ENCODE peak calls at places on chromosomes 1 and 21, in six cellular contexts. U is Peyer's patch, J is right lobe of liver, Z is sigmoid colon, M is HCT116, K is uterus. W is an unnamed sample.

GRCh38 chr1:76428027-76428426 is 353.5 kb downstream of the ST6GALNAC3 start:
- DNase-seq in U (no peak), K (no peak), J (no peak), Z (no peak), M (no peak), W (no peak)

GRCh38 chr1:221394011-221394544 is 347.8 kb downstream of the DUSP10 start:
- DNase-seq in M (no peak), K (peak), Z (no peak), U (no peak), J (no peak), W (no peak)

GRCh38 chr1:39084191-39084590 is 58.0 kb downstream of the NDUFS5 start:
- DNase-seq in K (no peak), U (no peak), M (no peak), Z (no peak), J (no peak), W (no peak)

GRCh38 chr1:55196433-55197035 is 18.6 kb downstream of the USP24 start:
- DNase-seq in Z (no peak), K (no peak), U (no peak), J (no peak), M (no peak), W (no peak)

GRCh38 chr21:46001821-46002681 is 20.5 kb downstream of the COL6A1 start:
- DNase-seq in U (peak), Z (peak), M (no peak), K (peak), J (peak), W (peak)

GRCh38 chr1:241615043-241615974 is 24.9 kb downstream of the CHML start:
- DNase-seq in U (no peak), M (no peak), Z (no peak), K (no peak), J (peak), W (no peak)

GRCh38 chr21:27426196-27426595 is 459.3 kb upstream of the ADAMTS5 start:
- DNase-seq in M (no peak), J (no peak), Z (no peak), U (no peak), K (no peak), W (no peak)

GRCh38 chr1:44484155-44484688 is 79.2 kb downstream of the RNF220 start:
- DNase-seq in Z (no peak), K (no peak), U (no peak), J (no peak), M (no peak), W (no peak)

GRCh38 chr21:36059823-36060158 is 535 bp downstream of the SETD4 start:
- DNase-seq in M (no peak), U (no peak), Z (peak), J (peak), K (no peak), W (peak)

GRCh38 chr1:42439940-42440339 is 15.9 kb downstream of the ZMYND12 start:
- DNase-seq in U (no peak), Z (no peak), K (no peak), M (no peak), J (no peak), W (no peak)

GRCh38 chr1:11486610-11487009 is 7.7 kb downstream of the DISP3 start:
- DNase-seq in Z (peak), M (no peak), K (no peak), J (no peak), U (no peak), W (no peak)

GRCh38 chr1:3152143-3152542 is 83.1 kb downstream of the PRDM16 start:
- DNase-seq in M (no peak), J (no peak), Z (no peak), U (no peak), K (no peak), W (no peak)

GRCh38 chr1:111142358-111142975 is 2.4 kb downstream of the CEPT1 start:
- DNase-seq in M (no peak), U (no peak), Z (no peak), J (no peak), K (no peak), W (no peak)

GRCh38 chr1:185432943-185433342 is 115.9 kb upstream of the IVNS1ABP start:
- DNase-seq in Z (no peak), U (no peak), K (no peak), J (no peak), M (no peak), W (no peak)

GRCh38 chr1:234322979-234323378 is 50.3 kb upstream of the COA6 start:
- DNase-seq in Z (no peak), K (no peak), J (peak), M (peak), U (peak), W (no peak)

GRCh38 chr1:233725423-233725822 is 111.5 kb downstream of the KCNK1 start:
- DNase-seq in K (no peak), Z (no peak), J (no peak), M (no peak), U (no peak), W (no peak)

GRCh38 chr1:228464487-228464983 is 22.6 kb upstream of the RNF187 start:
- DNase-seq in K (peak), M (no peak), Z (peak), J (peak), U (peak), W (peak)

GRCh38 chr21:36504067-36505058 is 24.4 kb upstream of the CLDN14 start:
- DNase-seq in J (no peak), Z (no peak), U (peak), M (peak), K (peak), W (no peak)

GRCh38 chr1:232555581-232556189 is 74.2 kb downstream of the SIPA1L2 start:
- DNase-seq in M (no peak), U (no peak), K (no peak), J (no peak), Z (no peak), W (no peak)

GRCh38 chr1:89166705-89167104 is 9.1 kb downstream of the GBP7 start:
- DNase-seq in J (no peak), K (no peak), M (no peak), U (no peak), Z (no peak), W (no peak)

GRCh38 chr1:115828101-115829022 is 12.6 kb downstream of the NHLH2 start:
- DNase-seq in U (no peak), Z (peak), J (peak), M (no peak), K (peak), W (peak)

GRCh38 chr1:110956586-110956985 is 7.1 kb downstream of the LRIF1 start:
- DNase-seq in J (no peak), Z (no peak), U (no peak), K (no peak), M (no peak), W (no peak)

GRCh38 chr21:28608646-28609045 is 384.0 kb downstream of the LTN1 start:
- DNase-seq in U (no peak), Z (no peak), J (no peak), M (no peak), K (no peak), W (no peak)

GRCh38 chr1:153611024-153611352 is 1.9 kb downstream of the S100A16 start:
- DNase-seq in Z (no peak), M (no peak), U (no peak), K (no peak), J (no peak), W (no peak)

GRCh38 chr1:222454196-222454595 is 93.7 kb downstream of the HHIPL2 start:
- DNase-seq in Z (no peak), U (no peak), J (no peak), K (no peak), M (no peak), W (no peak)

GRCh38 chr1:63960326-63960725 is 186.5 kb downstream of the ROR1 start:
- DNase-seq in M (no peak), U (no peak), J (no peak), Z (no peak), K (no peak), W (no peak)

GRCh38 chr1:114718661-114719423 is 2.3 kb upstream of the NRAS start:
- DNase-seq in J (no peak), K (no peak), Z (no peak), U (no peak), M (no peak), W (no peak)

GRCh38 chr1:244971524-244972216 is 107.3 kb upstream of the HNRNPU start:
- DNase-seq in Z (no peak), K (no peak), U (no peak), M (no peak), J (no peak), W (no peak)

GRCh38 chr1:234435620-234436019 is 43.4 kb downstream of the TARBP1 start:
- DNase-seq in U (no peak), Z (no peak), J (no peak), M (no peak), K (no peak), W (no peak)

GRCh38 chr1:230791986-230792564 is 44.9 kb downstream of the CAPN9 start:
- DNase-seq in U (no peak), M (no peak), Z (no peak), K (no peak), J (no peak), W (peak)

GRCh38 chr21:31182231-31183129 is 144.2 kb upstream of the KRTAP19-8 start:
- DNase-seq in Z (no peak), U (no peak), K (no peak), M (no peak), J (no peak), W (no peak)

GRCh38 chr1:199612976-199613774 is 414.3 kb upstream of the NR5A2 start:
- DNase-seq in J (no peak), Z (no peak), U (no peak), K (no peak), M (no peak), W (no peak)

GRCh38 chr1:239315623-239316217 is 70.6 kb upstream of the CHRM3 start:
- DNase-seq in U (no peak), Z (no peak), J (no peak), M (no peak), K (no peak), W (no peak)

GRCh38 chr1:229608590-229608989 is 17.3 kb downstream of the TAF5L start:
- DNase-seq in M (no peak), K (no peak), Z (no peak), J (no peak), U (no peak), W (no peak)

GRCh38 chr1:12087797-12088314 is 24.8 kb downstream of the TNFRSF8 start:
- DNase-seq in U (peak), Z (no peak), J (no peak), K (no peak), M (no peak), W (no peak)

GRCh38 chr1:15070145-15070748 is 83.3 kb upstream of the TMEM51 start:
- DNase-seq in M (no peak), U (no peak), J (no peak), K (no peak), Z (no peak), W (no peak)

GRCh38 chr21:7916329-7917303 is 2604.8 kb upstream of the TPTE start:
- DNase-seq in K (no peak), J (no peak), Z (no peak), U (no peak), M (no peak), W (no peak)

DNA sequence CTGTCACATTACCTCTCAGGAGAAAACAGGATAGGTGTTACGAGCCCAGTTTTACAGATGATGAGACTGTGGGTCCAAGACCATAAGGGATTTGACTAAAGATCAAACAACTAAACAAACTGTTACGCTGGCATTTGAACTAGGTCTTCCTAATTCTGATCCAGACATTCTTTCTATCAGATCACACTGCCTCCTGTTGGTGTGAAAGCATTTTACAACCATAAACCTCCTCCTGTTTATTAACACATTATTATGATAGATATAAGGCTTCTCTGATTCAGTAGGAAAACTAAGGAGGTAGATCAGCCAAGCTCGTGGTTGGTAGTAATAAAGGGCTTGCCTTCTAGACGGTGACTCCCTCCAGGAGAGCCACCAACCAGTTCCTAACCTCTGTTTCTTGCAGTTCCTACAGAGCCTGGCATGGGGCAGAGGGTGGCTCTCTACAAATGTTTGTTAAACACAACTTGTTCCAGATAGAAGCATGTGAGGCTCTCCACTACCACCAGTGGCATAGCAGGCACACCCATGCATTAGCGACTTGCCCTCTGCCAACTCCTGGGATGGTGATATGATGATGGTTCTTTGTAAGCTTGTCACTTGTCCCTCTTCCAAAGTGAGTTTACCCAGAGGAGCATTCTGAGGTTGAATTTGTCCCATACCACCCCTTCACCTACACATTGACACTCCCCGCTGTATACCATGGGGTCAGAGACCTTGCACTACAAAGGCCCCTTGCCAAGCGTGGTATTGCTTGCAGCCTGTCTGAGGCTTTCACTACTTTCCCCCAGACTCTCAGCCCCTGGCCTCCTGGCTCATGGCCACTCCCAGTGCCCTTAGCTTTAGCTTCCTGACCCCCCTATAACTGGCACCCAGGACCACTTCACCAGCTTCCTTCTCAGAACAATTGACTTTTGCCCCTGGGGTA is 96.4 kb upstream of the HOOK1 start:
- DNase-seq in K (no peak), M (peak), J (no peak), Z (no peak), U (no peak), W (no peak)
- TF ChIP-seq CTCF in K (peak), M (peak), J (peak), Z (peak), U (peak), W (no peak)

GRCh38 chr1:156385534-156386031 is 16.6 kb downstream of the RHBG start:
- DNase-seq in U (peak), M (peak), J (peak), Z (no peak), K (peak), W (peak)
- TF ChIP-seq POLR2A in U (no peak), M (no peak), J (no peak), Z (no peak), K (no peak), W (no peak)

DNA sequence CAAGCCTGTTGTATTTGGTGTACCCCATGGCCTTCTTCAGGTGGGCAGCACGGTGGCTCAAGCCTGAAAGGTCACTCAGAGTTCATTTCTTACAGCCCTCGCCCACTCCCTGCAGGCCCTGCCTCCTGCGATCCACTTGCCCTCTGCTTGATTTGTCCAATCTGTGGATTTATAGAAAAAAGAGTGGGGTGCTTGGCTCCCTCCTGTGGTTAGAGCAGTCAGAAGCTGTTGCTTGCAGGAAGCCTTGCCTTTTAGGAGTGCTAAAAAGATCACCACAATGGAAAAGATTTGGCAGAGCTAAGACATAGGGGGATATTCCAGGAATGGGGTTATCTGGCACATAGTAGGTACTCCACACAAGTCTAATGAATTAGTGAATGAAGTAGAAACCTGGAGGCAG is 108.0 kb upstream of the TRABD2B start:
- DNase-seq in M (no peak), J (no peak), Z (no peak), K (no peak), U (no peak), W (no peak)
- TF ChIP-seq CTCF in M (peak), J (peak), Z (no peak), K (no peak), U (peak), W (no peak)

GRCh38 chr1:151289991-151290708 is 8.1 kb downstream of the ZNF687 start:
- DNase-seq in Z (no peak), M (no peak), U (no peak), K (no peak), J (no peak), W (peak)

GRCh38 chr1:151287767-151288500 is 5.8 kb downstream of the ZNF687 start:
- DNase-seq in J (no peak), M (no peak), U (no peak), Z (no peak), K (no peak), W (no peak)

GRCh38 chr1:151289080-151289935 is 7.2 kb downstream of the ZNF687 start:
- DNase-seq in U (no peak), K (no peak), Z (no peak), M (no peak), J (no peak), W (no peak)

GRCh38 chr1:151287341-151287699 is 5.2 kb downstream of the ZNF687 start:
- DNase-seq in K (no peak), U (no peak), M (no peak), Z (no peak), J (no peak), W (no peak)

DNA sequence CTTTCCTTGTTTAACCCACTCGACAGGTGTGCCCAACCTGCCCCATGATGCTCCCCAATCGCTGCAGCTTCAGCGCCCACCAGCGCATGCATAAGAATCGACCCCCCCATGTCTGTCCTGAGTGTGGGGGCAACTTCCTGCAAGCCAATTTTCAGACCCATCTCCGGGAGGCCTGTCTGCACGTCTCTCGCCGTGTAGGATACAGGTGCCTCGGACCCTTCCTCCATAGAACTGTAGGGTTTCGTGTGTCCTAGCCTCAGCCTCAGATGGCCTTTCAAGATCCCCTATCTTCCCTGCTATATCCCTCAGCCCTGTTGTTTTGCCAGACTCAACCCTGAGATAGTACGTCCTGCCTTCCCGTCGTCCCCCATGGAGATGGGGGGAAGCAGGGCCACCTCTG is 6.4 kb downstream of the ZNF687 start:
- DNase-seq in M (no peak), J (no peak), K (no peak), U (no peak), Z (no peak), W (no peak)
- TF ChIP-seq POLR2A in M (no peak), J (no peak), K (no peak), U (no peak), Z (no peak), W (no peak)

GRCh38 chr1:64965239-64966157 is 851 bp downstream of the JAK1 start:
- DNase-seq in K (peak), M (no peak), J (peak), U (peak), Z (peak), W (peak)

GRCh38 chr1:64967381-64967780 is 1.0 kb upstream of the JAK1 start:
- DNase-seq in K (no peak), J (no peak), U (no peak), M (no peak), Z (no peak), W (no peak)

GRCh38 chr1:64973061-64973647 is 6.8 kb upstream of the JAK1 start:
- DNase-seq in Z (no peak), U (no peak), M (no peak), J (no peak), K (no peak), W (no peak)

GRCh38 chr1:64966158-64966963 is at the start of gene JAK1:
- DNase-seq in Z (peak), J (peak), U (peak), M (no peak), K (peak), W (peak)

GRCh38 chr1:64969305-64970066 is 3.1 kb upstream of the JAK1 start:
- DNase-seq in K (no peak), J (peak), M (no peak), Z (no peak), U (no peak), W (no peak)
- TF ChIP-seq CTCF in K (no peak), J (peak), M (no peak), Z (no peak), U (no peak), W (no peak)

W was measured in lower leg skin.